ENCODE peak calls at places on chromosomes 13 and 19, in seven cellular contexts. B is cardiac muscle cell; J is tibial artery; C is spleen; V is CD8-positive, alpha-beta memory T cell; T is CD4-positive, alpha-beta memory T cell; N is right atrium auricular region. U is an unnamed sample.
A peak's percentile ranks its signal among the peaks of the same experiment; 100 is the strongest.

GRCh38 chr13:78319101-78319627 is 284.2 kb downstream of the POU4F1 start:
- DNase-seq in B (no peak), J (no peak), C (no peak), V (no peak), T (no peak), N (no peak), U (no peak)

GRCh38 chr19:48368942-48369341 is 4.8 kb downstream of the SYNGR4 start:
- DNase-seq in B (no peak), J (no peak), C (no peak), V (no peak), T (no peak), N (no peak), U (no peak)

GRCh38 chr13:95494082-95494681 is 58.3 kb upstream of the CLDN10 start:
- DNase-seq in B (peak; percentile 83), J (no peak), C (no peak), V (no peak), T (peak; percentile 19), N (no peak), U (no peak)

GRCh38 chr13:40220299-40220935 is 446.0 kb downstream of the FOXO1 start:
- DNase-seq in B (peak; percentile 80), J (no peak), C (no peak), V (no peak), T (peak; percentile 31), N (no peak), U (no peak)

GRCh38 chr13:49690133-49690989 is 925 bp downstream of the EBPL start:
- DNase-seq in B (peak; percentile 71), J (no peak), C (no peak), V (no peak), T (no peak), N (no peak), U (no peak)

GRCh38 chr19:6519289-6519688 is 11.5 kb upstream of the TNFSF9 start:
- DNase-seq in B (peak; percentile 77), J (no peak), C (no peak), V (no peak), T (no peak), N (no peak), U (no peak)

GRCh38 chr19:45161715-45162463 is 1.1 kb upstream of the NKPD1 start:
- DNase-seq in B (peak; percentile 56), J (no peak), C (no peak), V (no peak), T (no peak), N (no peak), U (no peak)

GRCh38 chr13:114299604-114300305 is 14.5 kb upstream of the CHAMP1 start:
- DNase-seq in B (no peak), J (no peak), C (peak; percentile 34), V (no peak), T (no peak), N (no peak), U (no peak)

GRCh38 chr19:32809254-32809653 is 60.3 kb downstream of the SLC7A9 start:
- DNase-seq in B (no peak), J (no peak), C (no peak), V (no peak), T (no peak), N (no peak), U (no peak)

GRCh38 chr13:21872795-21873194 is 201.9 kb downstream of the FGF9 start:
- DNase-seq in B (no peak), J (no peak), C (no peak), V (no peak), T (no peak), N (no peak), U (no peak)

GRCh38 chr19:51976852-51977251 is 9.8 kb downstream of the ZNF350 start:
- DNase-seq in B (no peak), J (no peak), C (no peak), V (no peak), T (no peak), N (no peak), U (no peak)

GRCh38 chr19:51970718-51971117 is 15.9 kb downstream of the ZNF350 start:
- DNase-seq in B (no peak), J (no peak), C (no peak), V (no peak), T (no peak), N (no peak), U (no peak)

GRCh38 chr19:51977346-51977745 is 9.3 kb downstream of the ZNF350 start:
- DNase-seq in B (no peak), J (no peak), C (no peak), V (no peak), T (no peak), N (no peak), U (no peak)

GRCh38 chr19:51971624-51972023 is 15.0 kb downstream of the ZNF350 start:
- DNase-seq in B (peak; percentile 22), J (no peak), C (no peak), V (no peak), T (peak; percentile 8), N (no peak), U (no peak)
- H3K9me3 ChIP-seq in B (peaks cover 4% of the 10 kb centered on the region), J (peaks cover 7% of the 10 kb centered on the region), C (peaks cover 66% of the 10 kb centered on the region), V (peaks cover 74% of the 10 kb centered on the region), T (peaks cover 36% of the 10 kb centered on the region), N (peaks cover 51% of the 10 kb centered on the region), U (peaks cover 80% of the 10 kb centered on the region)

GRCh38 chr19:18227781-18228271 is 1.6 kb upstream of the PDE4C start:
- DNase-seq in B (no peak), J (no peak), C (no peak), V (no peak), T (no peak), N (no peak), U (no peak)
- H3K9me3 ChIP-seq in B (no peaks in the 10 kb centered on the region), J (no peaks in the 10 kb centered on the region), C (no peaks in the 10 kb centered on the region), V (no peaks in the 10 kb centered on the region), T (no peaks in the 10 kb centered on the region), N (no peaks in the 10 kb centered on the region), U (no peaks in the 10 kb centered on the region)

DNA sequence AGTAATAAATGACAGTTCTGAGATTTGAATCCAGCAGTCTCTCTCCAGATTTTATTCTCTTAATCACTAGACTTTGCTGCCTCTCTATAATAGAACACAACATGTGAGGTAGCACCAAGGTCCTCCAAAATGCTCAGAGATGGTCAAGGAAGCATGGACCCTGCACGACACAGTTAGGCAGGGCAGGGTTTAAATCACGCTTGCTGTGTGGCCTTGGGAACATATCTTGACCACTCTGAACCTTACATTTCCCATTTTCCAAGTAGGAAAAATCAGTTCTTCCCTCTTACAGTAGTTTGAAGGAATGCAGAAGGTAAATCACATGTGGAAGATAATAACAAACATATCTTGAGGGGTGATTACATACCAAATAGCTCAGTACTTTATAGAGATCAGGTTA is 6.3 kb downstream of the SYT3 start:
- DNase-seq in B (no peak), J (no peak), C (peak; percentile 2), V (no peak), T (no peak), N (no peak), U (no peak)
- H3K9me3 ChIP-seq in B (peaks cover 3% of the 10 kb centered on the region), J (no peaks in the 10 kb centered on the region), C (peaks cover 5% of the 10 kb centered on the region), V (peaks cover 11% of the 10 kb centered on the region), T (no peaks in the 10 kb centered on the region), N (peaks cover 7% of the 10 kb centered on the region), U (no peaks in the 10 kb centered on the region)

GRCh38 chr13:111645598-111646463 is 325.4 kb downstream of the TEX29 start:
- DNase-seq in B (no peak), J (no peak), C (no peak), V (no peak), T (no peak), N (no peak), U (no peak)

GRCh38 chr13:111644750-111645149 is 324.3 kb downstream of the TEX29 start:
- DNase-seq in B (no peak), J (peak; percentile 51), C (no peak), V (no peak), T (no peak), N (no peak), U (no peak)

GRCh38 chr13:111642156-111642767 is 321.8 kb downstream of the TEX29 start:
- DNase-seq in B (no peak), J (no peak), C (no peak), V (no peak), T (no peak), N (no peak), U (no peak)

GRCh38 chr13:111646464-111646855 is 326.0 kb downstream of the TEX29 start:
- DNase-seq in B (no peak), J (no peak), C (no peak), V (no peak), T (no peak), N (no peak), U (no peak)

GRCh38 chr13:111645198-111645597 is 324.8 kb downstream of the TEX29 start:
- DNase-seq in B (no peak), J (peak; percentile 45), C (no peak), V (no peak), T (no peak), N (no peak), U (no peak)
- H3K9me3 ChIP-seq in B (no peaks in the 10 kb centered on the region), J (no peaks in the 10 kb centered on the region), C (no peaks in the 10 kb centered on the region), V (no peaks in the 10 kb centered on the region), T (no peaks in the 10 kb centered on the region), N (no peaks in the 10 kb centered on the region), U (no peaks in the 10 kb centered on the region)

GRCh38 chr13:18953139-18953930 is 228.3 kb downstream of the TUBA3C start:
- DNase-seq in B (no peak), J (no peak), C (no peak), V (no peak), T (no peak), N (no peak), U (no peak)
- H3K9me3 ChIP-seq in B (no peaks in the 10 kb centered on the region), J (no peaks in the 10 kb centered on the region), C (no peaks in the 10 kb centered on the region), V (no peaks in the 10 kb centered on the region), T (no peaks in the 10 kb centered on the region), N (peaks cover 1% of the 10 kb centered on the region), U (no peaks in the 10 kb centered on the region)

GRCh38 chr19:57941593-57941992 is 5.9 kb downstream of the ZNF256 start:
- DNase-seq in B (no peak), J (no peak), C (no peak), V (no peak), T (no peak), N (no peak), U (no peak)
- H3K9me3 ChIP-seq in B (no peaks in the 10 kb centered on the region), J (peaks cover 5% of the 10 kb centered on the region), C (peaks cover 18% of the 10 kb centered on the region), V (peaks cover 40% of the 10 kb centered on the region), T (peaks cover 10% of the 10 kb centered on the region), N (no peaks in the 10 kb centered on the region), U (peaks cover 27% of the 10 kb centered on the region)

U was measured in T-helper 17 cell.